ENCODE peak calls at places on chromosomes 4 and X, in eight cellular contexts. F, P, R, Y, C, Q, A and N are unnamed samples. For H3K4me1, the result is how much of the 10 kb centered on the place peaks cover.

GRCh38 chr4:4755306-4755705 is 104.2 kb upstream of the MSX1 start:
- DNase-seq in F (no peak), P (no peak), R (no peak), Y (no peak), C (no peak), Q (no peak), A (no peak), N (no peak)

GRCh38 chr4:175970734-175971133 is 94.9 kb upstream of the WDR17 start:
- DNase-seq in F (no peak), P (no peak), R (no peak), Y (no peak), C (no peak), Q (no peak), A (no peak), N (no peak)

GRCh38 chrX:72392816-72393800 is 87.4 kb upstream of the CITED1 start:
- DNase-seq in F (no peak), P (peak), R (no peak), Y (no peak), C (no peak), Q (no peak), A (no peak), N (no peak)

GRCh38 chr4:17966312-17966711 is 55.2 kb downstream of the LCORL start:
- DNase-seq in F (no peak), P (no peak), R (no peak), Y (no peak), C (no peak), Q (no peak), A (no peak), N (no peak)

GRCh38 chr4:24917076-24917856 is 4.4 kb upstream of the CCDC149 start:
- DNase-seq in F (no peak), P (no peak), R (peak), Y (no peak), C (no peak), Q (no peak), A (no peak), N (no peak)

GRCh38 chrX:68061206-68061535 is 372.1 kb downstream of the OPHN1 start:
- DNase-seq in F (no peak), P (peak), R (no peak), Y (no peak), C (no peak), Q (no peak), A (no peak), N (no peak)

GRCh38 chr4:140078366-140078765 is 75.6 kb downstream of the MAML3 start:
- DNase-seq in F (no peak), P (peak), R (no peak), Y (peak), C (no peak), Q (no peak), A (no peak), N (no peak)

GRCh38 chr4:155759372-155760252 is 791 bp downstream of the GUCY1B1 start:
- DNase-seq in F (no peak), P (peak), R (peak), Y (peak), C (no peak), Q (peak), A (no peak), N (no peak)

GRCh38 chr4:145580906-145581305 is 38.3 kb upstream of the MMAA start:
- DNase-seq in F (no peak), P (no peak), R (no peak), Y (no peak), C (no peak), Q (no peak), A (no peak), N (no peak)

GRCh38 chr4:2761035-2761923 is 5.1 kb upstream of the TNIP2 start:
- DNase-seq in F (no peak), P (peak), R (no peak), Y (no peak), C (no peak), Q (peak), A (no peak), N (no peak)

GRCh38 chr4:82988323-82988832 is 22.2 kb downstream of the LIN54 start:
- DNase-seq in F (no peak), P (no peak), R (no peak), Y (no peak), C (no peak), Q (no peak), A (no peak), N (no peak)

GRCh38 chrX:150848914-150849365 is 49.5 kb downstream of the CD99L2 start:
- DNase-seq in F (no peak), P (peak), R (peak), Y (peak), C (no peak), Q (peak), A (peak), N (no peak)

GRCh38 chr4:136805582-136805981 is 726.7 kb downstream of the PCDH18 start:
- DNase-seq in F (no peak), P (no peak), R (no peak), Y (no peak), C (no peak), Q (no peak), A (no peak), N (no peak)

GRCh38 chrX:50903387-50904027 is 7.0 kb upstream of the BMP15 start:
- DNase-seq in F (no peak), P (peak), R (peak), Y (no peak), C (no peak), Q (peak), A (no peak), N (no peak)

GRCh38 chr4:140211693-140212092 is 57.7 kb upstream of the MAML3 start:
- DNase-seq in F (no peak), P (no peak), R (no peak), Y (no peak), C (no peak), Q (no peak), A (no peak), N (no peak)

GRCh38 chr4:142406051-142406549 is 440.0 kb downstream of the INPP4B start:
- DNase-seq in F (no peak), P (peak), R (no peak), Y (no peak), C (no peak), Q (no peak), A (no peak), N (no peak)

GRCh38 chrX:106933538-106933961 is 13.3 kb downstream of the CLDN2 start:
- DNase-seq in F (no peak), P (peak), R (no peak), Y (no peak), C (no peak), Q (peak), A (no peak), N (no peak)

GRCh38 chrX:22974616-22975015 is 25.1 kb upstream of the DDX53 start:
- DNase-seq in F (no peak), P (no peak), R (no peak), Y (no peak), C (no peak), Q (no peak), A (no peak), N (no peak)

GRCh38 chrX:46587158-46587557 is 13.6 kb downstream of the CHST7 start:
- DNase-seq in F (no peak), P (peak), R (no peak), Y (no peak), C (no peak), Q (no peak), A (no peak), N (no peak)

DNA sequence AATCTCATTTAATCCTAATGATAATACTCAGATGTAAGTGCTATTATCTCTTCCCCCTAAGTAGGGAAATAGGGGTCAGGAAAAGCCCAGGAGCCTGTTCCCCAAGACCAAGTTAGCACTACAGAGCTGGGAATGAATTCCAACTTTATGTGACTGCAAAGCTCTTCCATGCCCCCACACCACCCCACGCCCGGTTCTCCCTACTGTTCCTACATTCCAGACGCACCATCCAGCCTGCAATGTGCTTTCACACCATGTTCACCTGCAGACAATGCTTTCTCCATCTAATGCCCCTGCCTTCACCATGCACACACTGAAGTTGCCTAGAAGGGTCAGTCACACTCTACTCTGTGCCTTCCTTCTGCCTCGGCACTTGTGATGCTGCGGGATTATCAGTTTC is 14.4 kb downstream of the SORBS2 start:
- DNase-seq in F (no peak), P (no peak), R (no peak), Y (no peak), C (no peak), Q (no peak), A (no peak), N (no peak)
- H3K4me1 ChIP-seq in F (under half), P (under half), R (under half), Y (under half), C (under half), Q (half or more), A (under half), N (under half)

GRCh38 chr4:150315691-150316090 is 237.4 kb downstream of the DCLK2 start:
- DNase-seq in F (no peak), P (no peak), R (no peak), Y (no peak), C (no peak), Q (no peak), A (no peak), N (no peak)
- H3K4me1 ChIP-seq in F (under half), P (under half), R (under half), Y (under half), C (under half), Q (under half), A (under half), N (under half)

GRCh38 chr4:53478671-53479456 is 101.4 kb downstream of the FIP1L1 start:
- DNase-seq in F (no peak), P (peak), R (no peak), Y (no peak), C (no peak), Q (no peak), A (no peak), N (no peak)
- H3K4me1 ChIP-seq in F (under half), P (under half), R (under half), Y (under half), C (under half), Q (under half), A (under half), N (under half)

GRCh38 chr4:8175686-8176085 is 17.1 kb upstream of the ABLIM2 start:
- DNase-seq in F (no peak), P (no peak), R (no peak), Y (no peak), C (no peak), Q (no peak), A (no peak), N (no peak)
- H3K4me1 ChIP-seq in F (under half), P (under half), R (under half), Y (under half), C (under half), Q (under half), A (under half), N (under half)

GRCh38 chr4:6890358-6890757 is 19.3 kb upstream of the TBC1D14 start:
- DNase-seq in F (no peak), P (no peak), R (no peak), Y (no peak), C (no peak), Q (no peak), A (no peak), N (no peak)
- H3K4me1 ChIP-seq in F (under half), P (under half), R (half or more), Y (under half), C (under half), Q (under half), A (under half), N (under half)

DNA sequence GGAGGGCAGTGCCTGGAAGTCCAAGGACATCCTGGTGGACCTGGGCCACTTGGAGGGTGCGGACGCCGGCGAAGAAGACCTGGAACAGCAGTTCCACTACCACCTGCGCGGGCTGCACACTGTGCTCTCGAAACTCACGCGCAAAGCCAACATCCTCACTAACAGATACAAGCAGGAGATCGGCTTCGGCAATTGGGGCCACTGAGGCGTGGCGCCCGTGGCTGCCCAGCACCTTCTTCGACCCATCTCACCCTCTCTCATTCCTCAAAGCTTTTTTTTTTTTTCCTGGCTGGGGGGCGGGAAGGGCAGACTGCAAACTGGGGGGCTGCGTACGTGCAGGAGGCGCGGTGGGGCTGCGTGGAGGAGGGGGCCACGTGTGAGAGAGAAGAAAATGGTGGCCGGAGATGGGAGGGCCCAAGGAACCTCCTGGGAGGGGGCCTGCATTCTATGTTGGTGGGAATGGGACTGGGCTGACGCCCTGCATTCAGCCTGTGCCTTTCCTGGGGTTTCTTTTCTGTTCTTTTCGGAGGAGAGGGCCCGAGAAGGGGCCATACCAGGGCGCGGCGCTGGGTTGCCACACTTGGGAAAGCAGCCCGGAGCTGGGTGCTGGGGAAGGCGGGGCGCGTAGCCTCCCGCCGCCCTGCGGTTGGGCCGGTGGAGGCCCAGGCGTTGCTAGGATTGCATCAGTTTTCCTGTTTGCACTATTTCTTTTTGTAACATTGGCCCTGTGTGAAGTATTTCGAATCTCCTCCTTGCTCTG is 4.2 kb downstream of the MID1IP1 start:
- DNase-seq in F (no peak), P (peak), R (peak), Y (peak), C (peak), Q (peak), A (peak), N (peak)
- H3K4me1 ChIP-seq in F (under half), P (under half), R (under half), Y (under half), C (under half), Q (under half), A (under half), N (under half)

GRCh38 chr4:102575369-102576129 is 74.4 kb downstream of the NFKB1 start:
- DNase-seq in F (no peak), P (no peak), R (no peak), Y (no peak), C (no peak), Q (no peak), A (no peak), N (no peak)
- H3K4me1 ChIP-seq in F (under half), P (under half), R (under half), Y (under half), C (under half), Q (under half), A (under half), N (under half)

DNA sequence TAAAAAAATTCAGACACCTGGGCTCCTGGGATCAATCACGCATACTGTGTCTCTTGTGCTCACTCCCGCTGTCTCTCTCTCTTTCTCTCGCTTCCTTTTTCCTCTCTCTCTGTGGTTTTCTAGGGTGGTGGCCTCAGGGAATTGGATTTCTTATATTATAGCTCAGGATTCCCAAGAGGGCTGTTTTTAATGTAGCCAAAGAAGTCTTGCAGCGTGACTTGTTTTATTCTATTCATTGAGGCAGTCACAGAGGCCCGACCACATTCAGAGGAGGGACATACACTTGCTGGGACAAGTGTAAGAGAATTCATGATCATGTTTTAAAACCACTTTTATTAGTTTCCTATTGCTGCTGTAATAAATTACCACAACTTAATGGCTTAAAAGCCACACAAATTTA is 59.4 kb downstream of the HPF1 start:
- DNase-seq in F (no peak), P (no peak), R (no peak), Y (no peak), C (no peak), Q (no peak), A (no peak), N (no peak)
- H3K4me1 ChIP-seq in F (under half), P (under half), R (under half), Y (under half), C (under half), Q (under half), A (under half), N (under half)